ENCODE peak calls at places on chromosome 6, in nine cellular contexts. V, R, H, Y, Z, P, K, F and D are unnamed samples.

GRCh38 chr6:51398793-51399192 is 580.1 kb downstream of the TFAP2B start:
- DNase-seq in V (no peak), R (no peak), H (no peak), Y (no peak), Z (no peak), P (no peak), K (no peak), F (no peak), D (no peak)

GRCh38 chr6:31652925-31653724 is 664 bp upstream of the BAG6 start:
- DNase-seq in V (no peak), R (peak), H (peak), Y (peak), Z (peak), P (peak), K (no peak), F (peak), D (peak)

GRCh38 chr6:16770701-16771569 is 9.7 kb upstream of the ATXN1 start:
- DNase-seq in V (peak), R (peak), H (peak), Y (peak), Z (peak), P (peak), K (no peak), F (no peak), D (peak)

GRCh38 chr6:82780334-82780733 is 285.3 kb downstream of the UBE3D start:
- DNase-seq in V (no peak), R (no peak), H (no peak), Y (no peak), Z (no peak), P (no peak), K (no peak), F (no peak), D (no peak)

GRCh38 chr6:124868476-124868875 is 93.8 kb upstream of the RNF217 start:
- DNase-seq in V (peak), R (no peak), H (no peak), Y (no peak), Z (no peak), P (no peak), K (no peak), F (no peak), D (no peak)

GRCh38 chr6:138493413-138493812 is 5.9 kb downstream of the NHSL1 start:
- DNase-seq in V (peak), R (no peak), H (no peak), Y (no peak), Z (no peak), P (peak), K (peak), F (no peak), D (no peak)

GRCh38 chr6:78746457-78746856 is 120.9 kb upstream of the IRAK1BP1 start:
- DNase-seq in V (no peak), R (no peak), H (no peak), Y (no peak), Z (no peak), P (no peak), K (peak), F (no peak), D (no peak)

GRCh38 chr6:1322725-1323219 is 10.9 kb downstream of the FOXQ1 start:
- DNase-seq in V (no peak), R (no peak), H (no peak), Y (no peak), Z (no peak), P (peak), K (no peak), F (no peak), D (no peak)

GRCh38 chr6:33577106-33577535 is 3.0 kb downstream of the BAK1 start:
- DNase-seq in V (no peak), R (no peak), H (no peak), Y (no peak), Z (no peak), P (peak), K (no peak), F (peak), D (peak)

GRCh38 chr6:44681782-44682181 is 294.3 kb downstream of the CDC5L start:
- DNase-seq in V (peak), R (no peak), H (no peak), Y (no peak), Z (no peak), P (no peak), K (no peak), F (no peak), D (no peak)

GRCh38 chr6:153618371-153619328 is 420.4 kb upstream of the OPRM1 start:
- DNase-seq in V (no peak), R (no peak), H (no peak), Y (no peak), Z (no peak), P (no peak), K (no peak), F (no peak), D (no peak)

GRCh38 chr6:83231146-83231545 is 38.0 kb downstream of the RWDD2A start:
- DNase-seq in V (peak), R (no peak), H (no peak), Y (no peak), Z (no peak), P (no peak), K (peak), F (no peak), D (no peak)

GRCh38 chr6:6910734-6911295 is 196.9 kb upstream of the RREB1 start:
- DNase-seq in V (no peak), R (no peak), H (no peak), Y (no peak), Z (no peak), P (no peak), K (no peak), F (no peak), D (no peak)

GRCh38 chr6:52328303-52328662 is 33.7 kb upstream of the PAQR8 start:
- DNase-seq in V (no peak), R (no peak), H (no peak), Y (no peak), Z (no peak), P (no peak), K (no peak), F (no peak), D (no peak)

GRCh38 chr6:373773-374724 is 17.5 kb upstream of the IRF4 start:
- DNase-seq in V (peak), R (no peak), H (no peak), Y (no peak), Z (peak), P (no peak), K (peak), F (no peak), D (no peak)

GRCh38 chr6:154993710-154994109 is 1.4 kb upstream of the TIAM2 start:
- DNase-seq in V (no peak), R (no peak), H (no peak), Y (no peak), Z (no peak), P (no peak), K (no peak), F (peak), D (no peak)

GRCh38 chr6:64505312-64505711 is 869.7 kb downstream of the PHF3 start:
- DNase-seq in V (no peak), R (no peak), H (no peak), Y (peak), Z (no peak), P (no peak), K (no peak), F (no peak), D (no peak)

GRCh38 chr6:13992417-13993055 is 67.8 kb downstream of the RNF182 start:
- DNase-seq in V (peak), R (no peak), H (no peak), Y (no peak), Z (no peak), P (no peak), K (peak), F (no peak), D (no peak)

GRCh38 chr6:106609699-106610098 is 19.6 kb downstream of the RTN4IP1 start:
- DNase-seq in V (no peak), R (peak), H (no peak), Y (no peak), Z (no peak), P (no peak), K (no peak), F (no peak), D (no peak)

GRCh38 chr6:31143148-31143547 is 4.3 kb upstream of the PSORS1C2 start:
- DNase-seq in V (peak), R (no peak), H (no peak), Y (no peak), Z (peak), P (peak), K (peak), F (no peak), D (peak)

GRCh38 chr6:129750390-129750789 is 40.4 kb upstream of the ARHGAP18 start:
- DNase-seq in V (no peak), R (no peak), H (no peak), Y (no peak), Z (no peak), P (no peak), K (no peak), F (no peak), D (no peak)

GRCh38 chr6:114342826-114343781 is at the start of gene HS3ST5:
- DNase-seq in V (peak), R (peak), H (peak), Y (peak), Z (peak), P (peak), K (no peak), F (no peak), D (no peak)

GRCh38 chr6:98836025-98836961 is 1.9 kb downstream of the POU3F2 start:
- DNase-seq in V (no peak), R (peak), H (no peak), Y (no peak), Z (no peak), P (no peak), K (no peak), F (no peak), D (no peak)

GRCh38 chr6:87697581-87698552 is 4.2 kb downstream of the AKIRIN2 start:
- DNase-seq in V (peak), R (peak), H (no peak), Y (no peak), Z (no peak), P (no peak), K (peak), F (no peak), D (no peak)

GRCh38 chr6:28771401-28772267 is 152.2 kb downstream of the TRIM27 start:
- DNase-seq in V (no peak), R (no peak), H (no peak), Y (no peak), Z (no peak), P (no peak), K (no peak), F (no peak), D (no peak)

GRCh38 chr6:20789162-20789561 is 254.9 kb downstream of the CDKAL1 start:
- DNase-seq in V (no peak), R (peak), H (no peak), Y (no peak), Z (no peak), P (no peak), K (peak), F (no peak), D (no peak)

GRCh38 chr6:1597121-1597744 is 12.5 kb upstream of the FOXC1 start:
- DNase-seq in V (no peak), R (no peak), H (no peak), Y (no peak), Z (no peak), P (no peak), K (no peak), F (no peak), D (no peak)

GRCh38 chr6:170286246-170286933 is 4.5 kb downstream of the DLL1 start:
- DNase-seq in V (no peak), R (peak), H (no peak), Y (no peak), Z (no peak), P (no peak), K (no peak), F (peak), D (no peak)

GRCh38 chr6:89680150-89680549 is 41.6 kb upstream of the LYRM2 start:
- DNase-seq in V (no peak), R (no peak), H (no peak), Y (no peak), Z (no peak), P (no peak), K (no peak), F (no peak), D (no peak)

GRCh38 chr6:2714359-2714895 is 36.3 kb downstream of the MYLK4 start:
- DNase-seq in V (peak), R (no peak), H (no peak), Y (no peak), Z (no peak), P (no peak), K (peak), F (no peak), D (no peak)

GRCh38 chr6:134111062-134111677 is 58.7 kb upstream of the SLC2A12 start:
- DNase-seq in V (peak), R (peak), H (no peak), Y (peak), Z (no peak), P (peak), K (peak), F (no peak), D (no peak)